ENCODE peak calls at places on chromosomes 16 and 17, in four cellular contexts. W is dorsolateral prefrontal cortex, R is IMR-90, Y is PC-3. J is an unnamed sample.

GRCh38 chr17:61410555-61411089 is 11.0 kb downstream of the TBX2 start:
- DNase-seq in W (peak), R (peak), Y (no peak), J (peak)

GRCh38 chr16:83345846-83346245 is 461.9 kb upstream of the HSBP1 start:
- DNase-seq in W (no peak), R (no peak), Y (no peak), J (no peak)

GRCh38 chr17:77735341-77736206 is 222.9 kb upstream of the TNRC6C start:
- DNase-seq in W (no peak), R (no peak), Y (no peak), J (no peak)

GRCh38 chr17:51700011-51700760 is 439.8 kb downstream of the UTP18 start:
- DNase-seq in W (no peak), R (no peak), Y (no peak), J (no peak)

GRCh38 chr17:75065562-75066151 is 18.6 kb downstream of the KCTD2 start:
- DNase-seq in W (no peak), R (no peak), Y (no peak), J (peak)

GRCh38 chr17:45236002-45236606 is 14.4 kb downstream of the FMNL1 start:
- DNase-seq in W (no peak), R (no peak), Y (no peak), J (no peak)

GRCh38 chr17:20989991-20990855 is 52.6 kb downstream of the USP22 start:
- DNase-seq in W (no peak), R (no peak), Y (no peak), J (no peak)

GRCh38 chr17:73007447-73007846 is 85.0 kb downstream of the SLC39A11 start:
- DNase-seq in W (peak), R (peak), Y (no peak), J (peak)

GRCh38 chr17:56231693-56232092 is 78.4 kb downstream of the ANKFN1 start:
- DNase-seq in W (no peak), R (no peak), Y (no peak), J (no peak)

GRCh38 chr17:44558349-44559287 is 1.3 kb downstream of the FZD2 start:
- DNase-seq in W (no peak), R (peak), Y (no peak), J (no peak)

GRCh38 chr17:39096435-39097158 is 54.8 kb downstream of the PLXDC1 start:
- DNase-seq in W (no peak), R (no peak), Y (no peak), J (no peak)

GRCh38 chr17:64343071-64343774 is 47.4 kb downstream of the PECAM1 start:
- DNase-seq in W (no peak), R (no peak), Y (no peak), J (no peak)

GRCh38 chr16:56246051-56246817 is 54.9 kb downstream of the GNAO1 start:
- DNase-seq in W (peak), R (peak), Y (peak), J (peak)

GRCh38 chr16:15954814-15955151 is 5.4 kb downstream of the ABCC1 start:
- DNase-seq in W (no peak), R (peak), Y (no peak), J (peak)

GRCh38 chr17:63579633-63580032 is 21.1 kb upstream of the TACO1 start:
- DNase-seq in W (no peak), R (no peak), Y (no peak), J (no peak)

GRCh38 chr17:4950075-4950756 is 703 bp upstream of the ENO3 start:
- DNase-seq in W (no peak), R (no peak), Y (peak), J (no peak)

GRCh38 chr16:2156025-2156848 is 655 bp downstream of the TRAF7 start:
- DNase-seq in W (no peak), R (peak), Y (peak), J (peak)

GRCh38 chr17:82296511-82297279 is 20.7 kb downstream of the CD7 start:
- DNase-seq in W (no peak), R (no peak), Y (peak), J (no peak)

GRCh38 chr17:81528651-81529436 is 667 bp downstream of the FSCN2 start:
- DNase-seq in W (no peak), R (no peak), Y (peak), J (no peak)

GRCh38 chr17:49996121-49996494 is 1.1 kb upstream of the DLX3 start:
- DNase-seq in W (no peak), R (no peak), Y (no peak), J (no peak)

GRCh38 chr17:47064684-47065083 is 85.6 kb upstream of the RPRML start:
- DNase-seq in W (no peak), R (no peak), Y (no peak), J (no peak)

GRCh38 chr17:75396781-75397180 is 8.7 kb downstream of the GRB2 start:
- DNase-seq in W (no peak), R (no peak), Y (no peak), J (no peak)

GRCh38 chr16:73254983-73255382 is 207.1 kb upstream of the ZFHX3 start:
- DNase-seq in W (no peak), R (no peak), Y (peak), J (no peak)

GRCh38 chr17:28745777-28746473 is 2.1 kb downstream of the TRAF4 start:
- DNase-seq in W (no peak), R (no peak), Y (peak), J (no peak)

GRCh38 chr17:21213491-21214014 is 408 bp downstream of the TMEM11 start:
- DNase-seq in W (no peak), R (no peak), Y (no peak), J (no peak)

GRCh38 chr16:26795184-26795583 is 271.5 kb upstream of the C16orf82 start:
- DNase-seq in W (peak), R (no peak), Y (no peak), J (no peak)

GRCh38 chr16:70430667-70431536 is 8.0 kb downstream of the ST3GAL2 start:
- DNase-seq in W (no peak), R (peak), Y (peak), J (no peak)

GRCh38 chr16:82033683-82034300 is 1.3 kb upstream of the HSD17B2 start:
- DNase-seq in W (no peak), R (no peak), Y (peak), J (no peak)

GRCh38 chr16:89014611-89015230 is 37.7 kb upstream of the CBFA2T3 start:
- DNase-seq in W (no peak), R (no peak), Y (no peak), J (no peak)

GRCh38 chr17:80498242-80498919 is 22.0 kb upstream of the NPTX1 start:
- DNase-seq in W (no peak), R (peak), Y (no peak), J (peak)

GRCh38 chr17:13194887-13195286 is 177.1 kb upstream of the ELAC2 start:
- DNase-seq in W (no peak), R (no peak), Y (no peak), J (no peak)

GRCh38 chr17:32588982-32589381 is 102.2 kb downstream of the CDK5R1 start:
- DNase-seq in W (no peak), R (no peak), Y (peak), J (no peak)
- TF ChIP-seq CTCF in W (no peak), R (no peak), Y (peak), J (no peak)

DNA sequence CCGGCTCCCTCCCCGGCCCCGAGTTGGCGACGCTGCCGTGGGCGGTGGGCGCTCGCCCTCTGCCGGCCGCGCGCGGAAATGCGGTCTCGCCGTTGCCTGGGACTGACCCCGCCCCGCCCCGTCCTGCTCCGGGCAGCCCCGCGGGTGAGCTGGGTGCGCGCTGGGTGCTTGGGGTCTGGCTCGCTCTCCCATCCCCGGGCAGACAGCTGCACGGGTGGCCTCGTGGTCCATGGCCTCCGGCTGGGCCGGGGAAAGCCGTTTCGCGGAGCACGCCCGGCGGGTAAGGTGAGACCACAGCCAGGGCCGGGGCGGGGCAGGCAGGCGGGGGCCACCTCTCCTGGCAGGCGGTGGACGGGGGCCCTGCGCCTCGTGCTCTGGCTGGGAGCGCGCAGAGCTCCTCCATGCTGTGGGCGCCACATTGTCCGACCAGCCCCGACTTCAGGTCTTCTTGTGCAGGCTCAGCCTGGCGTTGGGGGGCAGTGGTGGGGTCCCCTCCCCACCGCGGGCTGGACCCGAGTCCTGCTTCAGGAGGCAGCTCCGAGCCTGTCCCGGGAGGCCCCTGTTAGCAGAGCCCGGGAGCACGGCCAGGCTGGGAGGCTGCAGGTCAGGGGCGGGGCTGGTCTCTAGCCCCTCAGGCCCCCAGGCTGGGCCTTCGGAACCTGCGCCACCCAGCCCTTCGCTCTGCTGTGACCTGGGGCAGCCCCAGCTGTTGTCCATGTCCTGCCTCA is 7.0 kb upstream of the C1QTNF8 start:
- DNase-seq in W (peak), R (no peak), Y (peak), J (peak)
- H3K4me3 ChIP-seq in W (no peak), R (no peak), Y (peak), J (no peak)

GRCh38 chr17:79090503-79091372 is 16.1 kb downstream of the ENGASE start:
- DNase-seq in W (no peak), R (no peak), Y (no peak), J (no peak)
- TF ChIP-seq CTCF in W (no peak), R (peak), Y (peak), J (peak)

GRCh38 chr17:347309-347708 is 5.3 kb downstream of the RPH3AL start:
- DNase-seq in W (no peak), R (no peak), Y (no peak), J (no peak)

GRCh38 chr17:349666-350065 is 2.9 kb downstream of the RPH3AL start:
- DNase-seq in W (no peak), R (no peak), Y (no peak), J (no peak)

GRCh38 chr17:348012-348411 is 4.6 kb downstream of the RPH3AL start:
- DNase-seq in W (no peak), R (no peak), Y (no peak), J (no peak)

GRCh38 chr17:350706-351435 is 1.7 kb downstream of the RPH3AL start:
- DNase-seq in W (no peak), R (no peak), Y (peak), J (peak)

GRCh38 chr17:348692-349425 is 3.7 kb downstream of the RPH3AL start:
- DNase-seq in W (no peak), R (no peak), Y (no peak), J (no peak)
- H3K4me3 ChIP-seq in W (no peak), R (no peak), Y (no peak), J (no peak)

J was measured in AG10803.